ENCODE peak calls at places on chromosomes 13 and 19, in four cellular contexts. P is heart right ventricle, K is PC-3, D is mammary epithelial cell. Q is an unnamed sample. For H3K4me1, the result is how much of the 10 kb centered on the place peaks cover.

GRCh38 chr13:114063545-114064515 is 68.6 kb downstream of the RASA3 start:
- DNase-seq in P (peak), K (peak), D (peak), Q (peak)

GRCh38 chr19:49809155-49809986 is 3.7 kb downstream of the FUZ start:
- DNase-seq in P (peak), K (peak), D (no peak), Q (peak)

GRCh38 chr19:45547965-45548609 is 36.5 kb downstream of the OPA3 start:
- DNase-seq in P (no peak), K (peak), D (peak), Q (no peak)

GRCh38 chr19:7975037-7975436 is 30.4 kb downstream of the ELAVL1 start:
- DNase-seq in P (peak), K (no peak), D (no peak), Q (no peak)

GRCh38 chr13:107138987-107139386 is 571.0 kb upstream of the ARGLU1 start:
- DNase-seq in P (no peak), K (no peak), D (no peak), Q (no peak)

GRCh38 chr19:11138659-11139526 is 16.7 kb downstream of the SPC24 start:
- DNase-seq in P (peak), K (peak), D (peak), Q (peak)

GRCh38 chr19:34485831-34486230 is 4.3 kb downstream of the WTIP start:
- DNase-seq in P (no peak), K (no peak), D (no peak), Q (no peak)

GRCh38 chr19:30631035-30631375 is 258.8 kb downstream of the ZNF536 start:
- DNase-seq in P (no peak), K (no peak), D (no peak), Q (no peak)

GRCh38 chr13:114088863-114089262 is 43.6 kb downstream of the RASA3 start:
- DNase-seq in P (no peak), K (no peak), D (no peak), Q (no peak)

GRCh38 chr19:5131866-5132561 is 163.1 kb downstream of the KDM4B start:
- DNase-seq in P (no peak), K (peak), D (peak), Q (no peak)

GRCh38 chr13:20121154-20121515 is 39.7 kb downstream of the GJA3 start:
- DNase-seq in P (no peak), K (peak), D (no peak), Q (no peak)

GRCh38 chr19:16180611-16181010 is 4.6 kb upstream of the FAM32A start:
- DNase-seq in P (no peak), K (peak), D (peak), Q (no peak)

GRCh38 chr19:12112701-12113100 is 27.4 kb downstream of the ZNF20 start:
- DNase-seq in P (no peak), K (no peak), D (no peak), Q (no peak)

GRCh38 chr13:44238011-44238421 is 135.6 kb upstream of the SERP2 start:
- DNase-seq in P (no peak), K (no peak), D (peak), Q (no peak)

GRCh38 chr13:36074659-36075058 is 56.5 kb downstream of the DCLK1 start:
- DNase-seq in P (no peak), K (no peak), D (no peak), Q (no peak)

GRCh38 chr13:97364031-97364430 is 69.9 kb upstream of the RAP2A start:
- DNase-seq in P (no peak), K (no peak), D (no peak), Q (no peak)

GRCh38 chr13:43058318-43058674 is 34.9 kb downstream of the DNAJC15 start:
- DNase-seq in P (no peak), K (peak), D (peak), Q (no peak)

GRCh38 chr19:53624776-53625540 is 6.8 kb upstream of the DPRX start:
- DNase-seq in P (no peak), K (no peak), D (no peak), Q (no peak)

GRCh38 chr19:41367848-41368301 is 3.9 kb upstream of the B9D2 start:
- DNase-seq in P (no peak), K (peak), D (peak), Q (no peak)

GRCh38 chr13:47112205-47112896 is 215.5 kb upstream of the HTR2A start:
- DNase-seq in P (no peak), K (peak), D (peak), Q (no peak)

GRCh38 chr13:51645154-51645650 is 60.9 kb downstream of the WDFY2 start:
- DNase-seq in P (no peak), K (no peak), D (peak), Q (no peak)

GRCh38 chr13:25733061-25733491 is 318.7 kb downstream of the SHISA2 start:
- DNase-seq in P (no peak), K (peak), D (peak), Q (no peak)

GRCh38 chr13:41652735-41653361 is 195.5 kb downstream of the RGCC start:
- DNase-seq in P (no peak), K (peak), D (peak), Q (no peak)

GRCh38 chr13:41650706-41651105 is 193.4 kb downstream of the RGCC start:
- DNase-seq in P (no peak), K (no peak), D (no peak), Q (no peak)

GRCh38 chr13:41651413-41652068 is 194.2 kb downstream of the RGCC start:
- DNase-seq in P (no peak), K (no peak), D (peak), Q (no peak)

GRCh38 chr13:41648314-41648935 is 191.1 kb downstream of the RGCC start:
- DNase-seq in P (no peak), K (peak), D (peak), Q (no peak)

GRCh38 chr13:41649659-41650058 is 192.3 kb downstream of the RGCC start:
- DNase-seq in P (no peak), K (peak), D (no peak), Q (no peak)
- TF ChIP-seq CTCF in P (peak), K (peak), D (peak), Q (no peak)

GRCh38 chr19:39936622-39937021 is 2.2 kb upstream of the FCGBP start:
- DNase-seq in P (no peak), K (no peak), D (no peak), Q (no peak)

GRCh38 chr19:39935262-39935661 is 828 bp upstream of the FCGBP start:
- DNase-seq in P (no peak), K (no peak), D (no peak), Q (no peak)

GRCh38 chr19:39937792-39938191 is 3.4 kb upstream of the FCGBP start:
- DNase-seq in P (no peak), K (peak), D (no peak), Q (no peak)

GRCh38 chr19:39936020-39936419 is 1.6 kb upstream of the FCGBP start:
- DNase-seq in P (no peak), K (no peak), D (no peak), Q (no peak)

GRCh38 chr19:39937094-39937493 is 2.7 kb upstream of the FCGBP start:
- DNase-seq in P (no peak), K (no peak), D (no peak), Q (no peak)
- H3K4me1 ChIP-seq in P (under half), K (under half), D (under half), Q (under half)

GRCh38 chr19:455851-456546 is 4.8 kb downstream of the SHC2 start:
- DNase-seq in P (no peak), K (no peak), D (no peak), Q (no peak)
- H3K27ac ChIP-seq in P (no peak), K (no peak), D (no peak), Q (no peak)

GRCh38 chr13:80447747-80448146 is 106.8 kb upstream of the SPRY2 start:
- DNase-seq in P (no peak), K (no peak), D (no peak), Q (no peak)

GRCh38 chr13:80454245-80454644 is 113.3 kb upstream of the SPRY2 start:
- DNase-seq in P (no peak), K (no peak), D (peak), Q (no peak)

GRCh38 chr13:80448725-80449124 is 107.8 kb upstream of the SPRY2 start:
- DNase-seq in P (no peak), K (no peak), D (no peak), Q (no peak)

GRCh38 chr13:80452279-80452678 is 111.4 kb upstream of the SPRY2 start:
- DNase-seq in P (no peak), K (no peak), D (no peak), Q (no peak)
- TF ChIP-seq CTCF in P (no peak), K (no peak), D (no peak), Q (no peak)

GRCh38 chr19:1249990-1250298 is 1.6 kb downstream of the MIDN start:
- DNase-seq in P (no peak), K (no peak), D (no peak), Q (no peak)

GRCh38 chr19:1251233-1251502 is 2.8 kb downstream of the MIDN start:
- DNase-seq in P (no peak), K (peak), D (peak), Q (no peak)

GRCh38 chr19:1249298-1249989 is 1.1 kb downstream of the MIDN start:
- DNase-seq in P (peak), K (peak), D (peak), Q (peak)

GRCh38 chr19:1251503-1252220 is 3.3 kb downstream of the MIDN start:
- DNase-seq in P (peak), K (no peak), D (no peak), Q (peak)

GRCh38 chr19:1250374-1251232 is 2.2 kb downstream of the MIDN start:
- DNase-seq in P (no peak), K (no peak), D (no peak), Q (no peak)
- H3K4me1 ChIP-seq in P (half or more), K (under half), D (under half), Q (under half)